ENCODE peak calls at places on chromosomes 16 and 17, in four cellular contexts. B, F, W and K are unnamed samples.

GRCh38 chr16:67708368-67708771 is 10.7 kb downstream of the GFOD2 start:
- DNase-seq in B (no peak), F (no peak), W (no peak), K (no peak)

GRCh38 chr16:27778171-27778925 is 228.4 kb downstream of the KATNIP start:
- DNase-seq in B (no peak), F (no peak), W (no peak), K (no peak)

GRCh38 chr17:74054249-74054648 is 149.2 kb upstream of the RPL38 start:
- DNase-seq in B (no peak), F (no peak), W (no peak), K (no peak)

GRCh38 chr16:51024703-51025102 is 126.4 kb downstream of the SALL1 start:
- DNase-seq in B (no peak), F (no peak), W (no peak), K (no peak)

GRCh38 chr16:71883193-71883848 is 661 bp downstream of the ZNF821 start:
- DNase-seq in B (no peak), F (peak; percentile 61), W (no peak), K (no peak)

GRCh38 chr16:23435500-23435899 is 17.5 kb downstream of the COG7 start:
- DNase-seq in B (peak; percentile 15), F (peak; percentile 77), W (peak; percentile 83), K (peak; percentile 41)

GRCh38 chr17:45934044-45934979 is 40.0 kb downstream of the MAPT start:
- DNase-seq in B (no peak), F (no peak), W (no peak), K (no peak)

GRCh38 chr16:80752563-80752962 is 51.8 kb downstream of the CDYL2 start:
- DNase-seq in B (no peak), F (no peak), W (no peak), K (no peak)

GRCh38 chr16:19005561-19006445 is 22.1 kb downstream of the TMC7 start:
- DNase-seq in B (no peak), F (no peak), W (no peak), K (no peak)

GRCh38 chr16:3175157-3176153 is 12.5 kb upstream of the OR1F1 start:
- DNase-seq in B (no peak), F (peak; percentile 90), W (no peak), K (no peak)

GRCh38 chr16:50499254-50499653 is 48.9 kb upstream of the NKD1 start:
- DNase-seq in B (no peak), F (no peak), W (no peak), K (no peak)

GRCh38 chr17:38674013-38674748 is 576 bp downstream of the EPOP start:
- DNase-seq in B (no peak), F (no peak), W (no peak), K (peak; percentile 35)

GRCh38 chr17:31431795-31432658 is 40.6 kb downstream of the RAB11FIP4 start:
- DNase-seq in B (no peak), F (no peak), W (no peak), K (no peak)

GRCh38 chr17:36921131-36921851 is 16.0 kb upstream of the LHX1 start:
- DNase-seq in B (no peak), F (peak; percentile 54), W (no peak), K (no peak)

GRCh38 chr17:19705201-19705600 is 11.2 kb downstream of the SLC47A2 start:
- DNase-seq in B (no peak), F (no peak), W (no peak), K (no peak)

DNA sequence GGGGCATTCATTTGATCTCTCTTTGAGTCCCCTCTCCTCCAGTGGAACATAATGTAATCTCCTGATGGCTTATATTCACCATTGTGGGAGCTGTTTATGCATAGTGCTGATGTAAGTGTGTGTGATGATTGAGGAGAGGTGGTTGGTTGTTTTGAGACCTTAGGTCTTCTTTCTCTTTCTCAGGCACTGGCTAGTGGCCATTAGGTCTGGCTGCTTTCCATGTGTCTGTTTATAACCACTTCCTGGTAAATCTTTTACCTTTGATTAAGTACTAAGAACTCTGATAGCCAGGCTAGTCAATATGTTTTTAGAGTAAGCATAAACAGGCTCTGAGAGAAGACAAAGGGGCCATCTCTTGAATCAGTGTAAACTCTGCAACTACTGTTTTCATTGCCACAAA is 27.9 kb downstream of the VAT1L start:
- DNase-seq in B (no peak), F (no peak), W (no peak), K (no peak)
- TF ChIP-seq SPI1 in B (no peak), F (no peak), W (no peak), K (no peak)

GRCh38 chr16:89315791-89316581 is 98.5 kb downstream of the ZNF778 start:
- DNase-seq in B (peak; percentile 44), F (peak; percentile 63), W (peak; percentile 25), K (peak; percentile 72)
- TF ChIP-seq POLR2AphosphoS5 in B (no peak), F (no peak), W (no peak), K (no peak)

GRCh38 chr16:14505846-14506245 is 124.2 kb downstream of the PARN start:
- DNase-seq in B (no peak), F (no peak), W (no peak), K (no peak)
- TF ChIP-seq SPI1 in B (no peak), F (no peak), W (no peak), K (no peak)

DNA sequence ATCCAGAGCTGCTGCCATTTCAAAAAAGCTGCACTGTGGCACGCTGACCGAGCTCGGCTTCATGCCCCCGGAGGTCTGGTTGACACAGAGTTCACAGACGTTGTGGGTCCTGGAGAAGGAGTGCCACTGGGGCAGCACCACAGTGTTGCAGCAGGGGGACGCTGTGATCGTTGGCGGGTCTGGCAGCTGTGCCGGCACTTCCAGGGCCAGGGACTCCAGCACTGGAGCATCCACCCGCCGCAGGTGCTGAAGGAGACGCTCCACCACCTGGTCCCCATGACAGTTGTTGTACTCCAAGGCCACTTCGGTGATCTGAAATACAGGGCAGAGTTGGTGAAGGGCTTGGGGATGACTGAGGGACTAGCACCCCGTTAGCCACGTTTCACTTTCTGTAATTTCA is 23.5 kb downstream of the SNN start:
- DNase-seq in B (no peak), F (no peak), W (no peak), K (no peak)
- TF ChIP-seq POLR2AphosphoS5 in B (no peak), F (no peak), W (no peak), K (no peak)

GRCh38 chr17:81512560-81512983 is at the start of gene ACTG1:
- DNase-seq in B (no peak), F (peak; percentile 96), W (peak; percentile 90), K (no peak)

GRCh38 chr17:81511800-81512559 is 619 bp downstream of the ACTG1 start:
- DNase-seq in B (no peak), F (no peak), W (no peak), K (no peak)

GRCh38 chr17:81513669-81514484 is 1.3 kb upstream of the ACTG1 start:
- DNase-seq in B (no peak), F (peak; percentile 47), W (peak; percentile 60), K (no peak)

GRCh38 chr17:81514485-81514734 is 1.8 kb upstream of the ACTG1 start:
- DNase-seq in B (no peak), F (no peak), W (no peak), K (no peak)

DNA sequence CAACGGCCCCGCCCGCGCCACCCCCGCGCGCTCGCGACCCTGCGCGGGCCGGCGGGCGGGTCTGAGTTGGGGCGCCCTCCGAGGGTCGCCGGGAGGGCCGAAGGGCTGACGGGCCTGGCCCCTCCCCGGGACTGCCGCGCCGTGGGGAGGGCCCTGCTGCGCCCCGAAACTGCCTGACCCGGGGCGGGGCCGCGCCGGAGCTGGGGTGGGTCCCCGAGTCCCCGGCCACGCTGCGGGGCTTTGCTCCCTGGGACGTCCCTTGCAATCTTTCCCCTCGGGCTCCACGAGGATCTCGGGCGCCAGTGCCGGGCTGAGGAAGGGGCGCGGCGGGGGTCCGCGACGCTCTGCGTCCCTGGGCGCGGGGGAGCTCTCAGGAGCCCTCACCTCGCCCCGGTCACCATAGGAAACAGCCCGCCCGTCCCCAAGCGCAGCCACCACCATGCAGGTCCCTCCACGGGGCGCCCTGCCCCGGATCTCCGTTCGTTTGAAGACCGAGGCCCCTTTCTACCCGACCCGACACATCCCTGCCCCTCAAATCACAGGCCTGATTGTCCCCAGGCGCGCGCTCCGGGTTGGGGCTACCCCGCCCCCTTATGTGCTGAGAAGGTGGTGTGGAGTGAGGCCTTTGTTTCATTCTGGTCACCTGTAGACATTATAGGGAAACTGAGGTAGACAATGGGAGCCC is 527 bp upstream of the ACTG1 start:
- DNase-seq in B (no peak), F (peak; percentile 66), W (peak; percentile 70), K (no peak)
- TF ChIP-seq SPI1 in B (no peak), F (no peak), W (no peak), K (no peak)

GRCh38 chr17:79988163-79988971 is 47.3 kb downstream of the TBC1D16 start:
- DNase-seq in B (no peak), F (no peak), W (no peak), K (no peak)
- TF ChIP-seq POLR2AphosphoS5 in B (no peak), F (no peak), W (no peak), K (no peak)

GRCh38 chr17:50685691-50686493 is 21.8 kb downstream of the ANKRD40 start:
- DNase-seq in B (no peak), F (no peak), W (no peak), K (no peak)

GRCh38 chr17:50684288-50684611 is 23.5 kb downstream of the ANKRD40 start:
- DNase-seq in B (no peak), F (no peak), W (no peak), K (no peak)

GRCh38 chr17:50683434-50684287 is 24.1 kb downstream of the ANKRD40 start:
- DNase-seq in B (no peak), F (no peak), W (no peak), K (no peak)

GRCh38 chr17:50685334-50685665 is 22.4 kb downstream of the ANKRD40 start:
- DNase-seq in B (no peak), F (no peak), W (no peak), K (no peak)

DNA sequence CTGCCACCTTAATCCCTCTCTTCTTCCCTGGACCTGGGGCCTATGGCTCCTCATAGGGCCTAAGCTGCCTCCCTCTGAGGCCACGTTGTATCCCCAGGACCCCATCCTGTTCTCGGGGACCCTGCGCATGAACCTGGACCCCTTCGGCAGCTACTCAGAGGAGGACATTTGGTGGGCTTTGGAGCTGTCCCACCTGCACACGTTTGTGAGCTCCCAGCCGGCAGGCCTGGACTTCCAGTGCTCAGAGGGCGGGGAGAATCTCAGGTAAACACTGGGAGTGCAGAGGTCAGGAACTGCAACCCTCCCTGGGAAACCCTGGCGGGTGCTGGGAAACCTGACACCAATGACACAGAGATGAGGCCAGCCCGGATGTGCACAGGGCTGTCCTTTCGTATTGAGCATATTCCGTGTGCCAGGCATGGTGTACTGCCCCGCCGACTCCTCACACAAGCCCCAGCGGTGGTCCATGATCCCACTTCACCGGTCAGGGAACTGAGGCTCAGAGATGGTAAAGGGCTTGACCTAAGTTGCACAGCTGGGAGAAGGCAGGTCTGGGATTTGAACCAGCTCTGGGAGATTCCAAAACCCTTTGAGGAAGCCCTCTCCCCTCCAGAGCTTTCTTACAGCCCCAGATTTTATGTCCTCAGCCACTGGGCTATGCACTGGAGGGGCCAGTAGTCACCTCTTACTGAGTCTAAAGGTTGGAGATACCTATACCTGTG is 22.9 kb downstream of the ANKRD40 start:
- DNase-seq in B (no peak), F (no peak), W (no peak), K (no peak)
- TF ChIP-seq SPI1 in B (no peak), F (no peak), W (no peak), K (no peak)

GRCh38 chr16:84823484-84823883 is 3.7 kb downstream of the CRISPLD2 start:
- DNase-seq in B (no peak), F (no peak), W (no peak), K (no peak)
- TF ChIP-seq POLR2AphosphoS5 in B (no peak), F (no peak), W (no peak), K (no peak)

GRCh38 chr17:50949128-50950001 is 83.2 kb upstream of the TOB1 start:
- DNase-seq in B (no peak), F (no peak), W (no peak), K (no peak)
- TF ChIP-seq SPI1 in B (no peak), F (no peak), W (no peak), K (no peak)